ENCODE peak calls at places on chromosomes 16 and 17, in seven cellular contexts. One of them, this sample, is unnamed. For H3K9me3, the result is how much of the 10 kb centered on the place peaks cover.

GRCh38 chr17:14926526-14927122 is 338.5 kb downstream of the PMP22 start:
- DNase-seq in IMR-90: peak
- DNase-seq in transverse colon: peak
- DNase-seq in sigmoid colon: no peak
- DNase-seq in fibroblast of lung: peak
- DNase-seq in Peyer's patch: peak
- DNase-seq in GM12878: no peak
- DNase-seq in this sample: peak

GRCh38 chr17:4490637-4491061 is 8.0 kb upstream of the SPNS2 start:
- DNase-seq in IMR-90: no peak
- DNase-seq in transverse colon: no peak
- DNase-seq in sigmoid colon: no peak
- DNase-seq in fibroblast of lung: no peak
- DNase-seq in Peyer's patch: no peak
- DNase-seq in GM12878: no peak
- DNase-seq in this sample: no peak

GRCh38 chr16:28984619-28985135 is at the start of gene LAT:
- DNase-seq in IMR-90: no peak
- DNase-seq in transverse colon: peak
- DNase-seq in sigmoid colon: no peak
- DNase-seq in fibroblast of lung: no peak
- DNase-seq in Peyer's patch: peak
- DNase-seq in GM12878: no peak
- DNase-seq in this sample: peak

GRCh38 chr16:65318138-65318537 is 196.3 kb upstream of the CDH11 start:
- DNase-seq in IMR-90: no peak
- DNase-seq in transverse colon: no peak
- DNase-seq in sigmoid colon: no peak
- DNase-seq in fibroblast of lung: no peak
- DNase-seq in Peyer's patch: no peak
- DNase-seq in GM12878: no peak
- DNase-seq in this sample: no peak

GRCh38 chr16:48393843-48394703 is 8.9 kb upstream of the SIAH1 start:
- DNase-seq in IMR-90: peak
- DNase-seq in transverse colon: no peak
- DNase-seq in sigmoid colon: peak
- DNase-seq in fibroblast of lung: peak
- DNase-seq in Peyer's patch: peak
- DNase-seq in GM12878: no peak
- DNase-seq in this sample: no peak

GRCh38 chr17:30363715-30364202 is 15.0 kb upstream of the CPD start:
- DNase-seq in IMR-90: peak
- DNase-seq in transverse colon: peak
- DNase-seq in sigmoid colon: no peak
- DNase-seq in fibroblast of lung: peak
- DNase-seq in Peyer's patch: peak
- DNase-seq in GM12878: peak
- DNase-seq in this sample: peak

GRCh38 chr17:81701288-81702071 is 1.7 kb upstream of the MRPL12 start:
- DNase-seq in IMR-90: no peak
- DNase-seq in transverse colon: no peak
- DNase-seq in sigmoid colon: no peak
- DNase-seq in fibroblast of lung: no peak
- DNase-seq in Peyer's patch: no peak
- DNase-seq in GM12878: no peak
- DNase-seq in this sample: no peak

GRCh38 chr17:82881900-82882714 is 42.3 kb upstream of the ZNF750 start:
- DNase-seq in IMR-90: no peak
- DNase-seq in transverse colon: peak
- DNase-seq in sigmoid colon: peak
- DNase-seq in fibroblast of lung: peak
- DNase-seq in Peyer's patch: peak
- DNase-seq in GM12878: no peak
- DNase-seq in this sample: no peak

GRCh38 chr16:69036399-69037091 is 68.9 kb upstream of the HAS3 start:
- DNase-seq in IMR-90: no peak
- DNase-seq in transverse colon: no peak
- DNase-seq in sigmoid colon: peak
- DNase-seq in fibroblast of lung: no peak
- DNase-seq in Peyer's patch: no peak
- DNase-seq in GM12878: no peak
- DNase-seq in this sample: no peak

DNA sequence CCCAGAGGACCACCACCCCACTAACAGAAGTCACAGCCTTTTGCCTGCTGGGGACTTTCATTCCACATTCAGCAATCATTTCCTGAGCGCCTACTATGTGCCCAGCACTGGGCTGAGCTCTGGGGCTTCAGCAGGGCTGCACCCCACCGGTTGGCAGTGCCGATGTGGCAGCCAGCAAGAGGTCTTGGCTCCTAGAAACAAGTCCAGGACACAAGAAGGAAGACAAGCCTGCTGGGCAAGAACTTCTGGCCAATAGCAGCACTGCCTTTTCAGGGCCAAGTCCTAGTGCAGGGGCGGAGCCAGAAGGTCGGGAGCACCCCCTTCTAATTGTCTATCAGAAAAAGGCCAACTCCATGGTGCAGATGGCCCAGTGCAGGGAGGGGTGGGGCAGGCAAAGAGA is 13.0 kb upstream of the HOXB9 start:
- DNase-seq in IMR-90: no peak
- DNase-seq in transverse colon: peak
- DNase-seq in sigmoid colon: peak
- DNase-seq in fibroblast of lung: no peak
- DNase-seq in Peyer's patch: peak
- DNase-seq in GM12878: no peak
- DNase-seq in this sample: no peak
- H3K4me3 ChIP-seq in IMR-90: no peak
- H3K4me3 ChIP-seq in transverse colon: no peak
- H3K4me3 ChIP-seq in sigmoid colon: no peak
- H3K4me3 ChIP-seq in fibroblast of lung: no peak
- H3K4me3 ChIP-seq in Peyer's patch: peak
- H3K4me3 ChIP-seq in GM12878: no peak
- H3K4me3 ChIP-seq in this sample: no peak

DNA sequence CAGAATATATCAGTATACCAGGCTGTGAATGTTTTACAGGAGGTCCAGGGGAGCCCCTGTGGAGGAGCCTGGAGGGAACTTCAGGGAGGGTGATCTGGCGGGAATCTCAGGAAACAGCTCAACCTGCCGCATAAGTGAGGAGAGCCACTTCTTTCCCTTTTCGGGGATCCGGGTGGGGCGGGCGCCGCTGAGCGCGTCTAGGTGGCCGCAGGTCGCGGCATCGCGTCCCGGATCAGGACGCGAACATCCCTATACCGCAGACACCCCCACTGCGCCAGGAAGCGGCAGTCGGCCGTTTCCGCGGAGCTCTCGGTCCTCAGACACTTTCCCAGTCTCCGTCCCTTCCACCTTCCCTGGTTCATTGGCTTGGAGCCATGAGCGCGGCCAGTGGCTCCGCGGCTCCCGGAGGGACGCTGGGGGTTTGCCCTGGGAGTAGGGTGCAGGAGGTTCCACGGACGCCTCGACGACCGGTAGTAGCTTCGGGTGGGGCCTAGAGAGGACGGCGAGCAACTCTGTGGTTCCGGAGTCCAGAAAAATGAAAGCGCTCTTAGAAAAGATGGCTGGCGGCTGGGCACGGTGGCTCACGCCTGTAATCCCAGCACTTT is 3.1 kb upstream of the ZNF764 start:
- DNase-seq in IMR-90: no peak
- DNase-seq in transverse colon: peak
- DNase-seq in sigmoid colon: no peak
- DNase-seq in fibroblast of lung: no peak
- DNase-seq in Peyer's patch: peak
- DNase-seq in GM12878: no peak
- DNase-seq in this sample: no peak
- H3K27ac ChIP-seq in IMR-90: no peak
- H3K27ac ChIP-seq in transverse colon: peak
- H3K27ac ChIP-seq in sigmoid colon: peak
- H3K27ac ChIP-seq in fibroblast of lung: no peak
- H3K27ac ChIP-seq in Peyer's patch: peak
- H3K27ac ChIP-seq in GM12878: peak
- H3K27ac ChIP-seq in this sample: peak

DNA sequence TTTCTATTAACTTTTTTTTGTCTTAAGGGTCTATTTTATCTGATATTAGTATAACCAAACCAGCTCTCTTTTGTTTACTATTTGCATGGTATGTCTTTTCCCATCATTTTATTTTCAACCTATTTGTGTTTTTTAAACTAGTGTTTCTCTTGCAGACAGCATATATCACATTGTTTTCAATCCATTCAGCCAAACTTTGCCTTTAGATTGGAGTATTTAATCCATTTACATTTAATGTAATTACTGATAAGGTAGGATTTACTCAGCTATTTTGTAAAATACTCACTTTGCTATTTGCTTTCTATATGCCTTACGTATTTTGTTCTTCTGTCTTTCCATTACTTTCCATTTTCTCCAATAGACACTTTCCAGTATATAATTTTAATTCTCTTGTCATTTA is 108.0 kb upstream of the NACA2 start:
- DNase-seq in IMR-90: no peak
- DNase-seq in transverse colon: no peak
- DNase-seq in sigmoid colon: no peak
- DNase-seq in fibroblast of lung: no peak
- DNase-seq in Peyer's patch: no peak
- DNase-seq in GM12878: no peak
- DNase-seq in this sample: no peak
- H3K9me3 ChIP-seq in IMR-90: under half
- H3K9me3 ChIP-seq in transverse colon: under half
- H3K9me3 ChIP-seq in sigmoid colon: under half
- H3K9me3 ChIP-seq in fibroblast of lung: under half
- H3K9me3 ChIP-seq in Peyer's patch: under half
- H3K9me3 ChIP-seq in GM12878: under half
- H3K9me3 ChIP-seq in this sample: under half

DNA sequence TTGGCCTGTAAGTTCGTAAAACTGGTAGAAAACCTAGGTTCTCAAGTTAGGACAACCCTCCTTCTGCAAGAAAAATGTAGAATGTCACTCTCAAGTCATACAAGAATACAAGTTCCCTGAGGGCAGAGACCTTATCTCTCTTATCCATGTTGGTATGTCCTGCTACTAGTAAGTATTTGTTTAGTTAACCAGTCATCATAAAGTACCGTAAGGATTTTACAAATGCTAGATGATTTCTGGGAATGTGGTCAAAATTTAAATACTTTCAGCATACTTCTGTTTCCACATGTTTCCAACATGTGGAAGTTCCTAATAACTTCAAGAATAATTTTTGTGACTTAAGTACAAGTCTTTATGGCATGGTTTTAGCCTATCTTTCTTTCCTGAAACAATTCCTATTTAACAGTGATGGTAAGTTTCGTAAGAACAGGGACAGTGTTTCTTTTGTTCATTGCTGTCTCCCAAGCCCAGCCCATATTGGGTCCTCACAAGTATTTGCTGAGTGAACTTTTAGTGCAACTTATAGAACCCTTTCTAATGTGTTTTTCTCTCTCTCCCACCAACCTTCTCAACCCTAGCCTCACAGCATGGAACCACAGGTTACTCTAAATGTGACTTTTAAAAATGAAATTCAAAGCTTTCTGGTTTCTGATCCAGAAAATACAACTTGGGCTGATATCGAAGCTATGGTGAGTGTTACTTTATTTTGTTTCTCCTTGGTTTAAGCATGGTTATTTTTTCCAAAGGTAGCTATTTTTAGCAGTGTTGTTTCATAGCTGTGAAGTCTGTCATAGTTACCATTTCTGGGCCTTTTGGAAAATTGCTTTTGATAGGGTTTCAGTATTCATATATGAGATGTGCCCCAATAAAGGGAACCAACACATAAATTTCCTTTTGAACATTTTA is 4.5 kb downstream of the NBR1 start:
- DNase-seq in IMR-90: peak
- DNase-seq in transverse colon: no peak
- DNase-seq in sigmoid colon: no peak
- DNase-seq in fibroblast of lung: peak
- DNase-seq in Peyer's patch: no peak
- DNase-seq in GM12878: no peak
- DNase-seq in this sample: no peak
- H3K4me3 ChIP-seq in IMR-90: no peak
- H3K4me3 ChIP-seq in transverse colon: no peak
- H3K4me3 ChIP-seq in sigmoid colon: no peak
- H3K4me3 ChIP-seq in fibroblast of lung: peak
- H3K4me3 ChIP-seq in Peyer's patch: no peak
- H3K4me3 ChIP-seq in GM12878: no peak
- H3K4me3 ChIP-seq in this sample: no peak

GRCh38 chr16:87801679-87802300 is 36.0 kb upstream of the KLHDC4 start:
- DNase-seq in IMR-90: no peak
- DNase-seq in transverse colon: no peak
- DNase-seq in sigmoid colon: no peak
- DNase-seq in fibroblast of lung: no peak
- DNase-seq in Peyer's patch: no peak
- DNase-seq in GM12878: no peak
- DNase-seq in this sample: no peak

GRCh38 chr16:87800497-87800896 is 34.7 kb upstream of the KLHDC4 start:
- DNase-seq in IMR-90: no peak
- DNase-seq in transverse colon: no peak
- DNase-seq in sigmoid colon: no peak
- DNase-seq in fibroblast of lung: no peak
- DNase-seq in Peyer's patch: no peak
- DNase-seq in GM12878: no peak
- DNase-seq in this sample: no peak

GRCh38 chr16:87803385-87803784 is 37.6 kb upstream of the KLHDC4 start:
- DNase-seq in IMR-90: no peak
- DNase-seq in transverse colon: no peak
- DNase-seq in sigmoid colon: no peak
- DNase-seq in fibroblast of lung: no peak
- DNase-seq in Peyer's patch: no peak
- DNase-seq in GM12878: no peak
- DNase-seq in this sample: no peak

GRCh38 chr16:87806246-87806607 is 40.4 kb upstream of the KLHDC4 start:
- DNase-seq in IMR-90: peak
- DNase-seq in transverse colon: peak
- DNase-seq in sigmoid colon: no peak
- DNase-seq in fibroblast of lung: peak
- DNase-seq in Peyer's patch: no peak
- DNase-seq in GM12878: no peak
- DNase-seq in this sample: no peak

DNA sequence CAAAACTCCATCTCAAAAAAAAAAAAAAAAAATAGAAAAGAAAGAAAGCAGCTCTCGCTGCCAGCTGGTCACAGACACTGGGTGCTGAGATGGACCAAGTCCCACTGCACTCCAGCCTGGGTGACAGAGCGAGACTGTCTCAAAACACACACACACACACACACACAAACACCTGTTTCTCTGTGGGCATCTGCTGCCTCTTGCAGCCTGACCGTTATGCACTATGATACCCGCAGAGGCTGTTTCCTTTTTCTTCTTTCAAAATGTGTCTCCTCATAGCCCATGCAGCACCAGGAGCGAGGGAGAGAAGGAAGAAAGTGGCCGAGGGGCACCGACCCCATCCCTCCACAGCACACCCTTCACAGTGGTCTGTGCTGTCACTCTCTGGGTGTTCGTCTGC is 36.9 kb upstream of the KLHDC4 start:
- DNase-seq in IMR-90: no peak
- DNase-seq in transverse colon: peak
- DNase-seq in sigmoid colon: no peak
- DNase-seq in fibroblast of lung: no peak
- DNase-seq in Peyer's patch: no peak
- DNase-seq in GM12878: no peak
- DNase-seq in this sample: no peak
- H3K27ac ChIP-seq in IMR-90: no peak
- H3K27ac ChIP-seq in transverse colon: no peak
- H3K27ac ChIP-seq in sigmoid colon: no peak
- H3K27ac ChIP-seq in fibroblast of lung: no peak
- H3K27ac ChIP-seq in Peyer's patch: no peak
- H3K27ac ChIP-seq in GM12878: no peak
- H3K27ac ChIP-seq in this sample: no peak

This sample was measured in effector memory CD4-positive, alpha-beta T cell.